ENCODE peak calls at places on chromosomes 16 and 17, in ten cellular contexts. One of them, this sample, is unnamed.
A peak's percentile ranks its signal among the peaks of the same experiment; 100 is the strongest.

GRCh38 chr16:14334366-14335105 is 263.4 kb downstream of the MRTFB start:
- DNase-seq in PC-3: no peak
- DNase-seq in activated B cell treated with CpG ODN at 0.5 μM for 24 hours: no peak
- DNase-seq in ascending aorta: no peak
- DNase-seq in coronary artery: no peak
- DNase-seq in GM10248: no peak
- DNase-seq in PC-9: no peak
- DNase-seq in cardiac fibroblast: peak; percentile 67
- DNase-seq in body of pancreas: no peak
- DNase-seq in HFF-Myc: peak; percentile 92
- DNase-seq in this sample: no peak

GRCh38 chr16:55035037-55035436 is 104.4 kb downstream of the IRX5 start:
- DNase-seq in PC-3: peak; percentile 3
- DNase-seq in activated B cell treated with CpG ODN at 0.5 μM for 24 hours: no peak
- DNase-seq in ascending aorta: peak; percentile 59
- DNase-seq in coronary artery: peak; percentile 60
- DNase-seq in GM10248: peak; percentile 45
- DNase-seq in PC-9: no peak
- DNase-seq in cardiac fibroblast: no peak
- DNase-seq in body of pancreas: peak; percentile 42
- DNase-seq in HFF-Myc: no peak
- DNase-seq in this sample: no peak

GRCh38 chr17:62933986-62934385 is 32.0 kb upstream of the TANC2 start:
- DNase-seq in PC-3: no peak
- DNase-seq in activated B cell treated with CpG ODN at 0.5 μM for 24 hours: no peak
- DNase-seq in ascending aorta: no peak
- DNase-seq in coronary artery: no peak
- DNase-seq in GM10248: no peak
- DNase-seq in PC-9: no peak
- DNase-seq in cardiac fibroblast: peak; percentile 66
- DNase-seq in body of pancreas: peak; percentile 11
- DNase-seq in HFF-Myc: no peak
- DNase-seq in this sample: peak; percentile 38

GRCh38 chr16:69465083-69465721 is 40.8 kb downstream of the CYB5B start:
- DNase-seq in PC-3: no peak
- DNase-seq in activated B cell treated with CpG ODN at 0.5 μM for 24 hours: no peak
- DNase-seq in ascending aorta: no peak
- DNase-seq in coronary artery: no peak
- DNase-seq in GM10248: peak; percentile 41
- DNase-seq in PC-9: no peak
- DNase-seq in cardiac fibroblast: peak; percentile 25
- DNase-seq in body of pancreas: no peak
- DNase-seq in HFF-Myc: no peak
- DNase-seq in this sample: no peak

GRCh38 chr16:57994778-57995177 is 5.7 kb downstream of the ZNF319 start:
- DNase-seq in PC-3: peak; percentile 37
- DNase-seq in activated B cell treated with CpG ODN at 0.5 μM for 24 hours: no peak
- DNase-seq in ascending aorta: peak; percentile 71
- DNase-seq in coronary artery: no peak
- DNase-seq in GM10248: peak; percentile 59
- DNase-seq in PC-9: peak; percentile 58
- DNase-seq in cardiac fibroblast: peak; percentile 39
- DNase-seq in body of pancreas: no peak
- DNase-seq in HFF-Myc: no peak
- DNase-seq in this sample: no peak

GRCh38 chr16:2270588-2271470 is 2.9 kb upstream of the RNPS1 start:
- DNase-seq in PC-3: no peak
- DNase-seq in activated B cell treated with CpG ODN at 0.5 μM for 24 hours: no peak
- DNase-seq in ascending aorta: no peak
- DNase-seq in coronary artery: no peak
- DNase-seq in GM10248: no peak
- DNase-seq in PC-9: no peak
- DNase-seq in cardiac fibroblast: no peak
- DNase-seq in body of pancreas: no peak
- DNase-seq in HFF-Myc: no peak
- DNase-seq in this sample: no peak

GRCh38 chr17:5249615-5250014 is 15.0 kb upstream of the SCIMP start:
- DNase-seq in PC-3: peak; percentile 77
- DNase-seq in activated B cell treated with CpG ODN at 0.5 μM for 24 hours: no peak
- DNase-seq in ascending aorta: peak; percentile 78
- DNase-seq in coronary artery: no peak
- DNase-seq in GM10248: peak; percentile 77
- DNase-seq in PC-9: peak; percentile 59
- DNase-seq in cardiac fibroblast: peak; percentile 89
- DNase-seq in body of pancreas: peak; percentile 63
- DNase-seq in HFF-Myc: peak; percentile 58
- DNase-seq in this sample: no peak

GRCh38 chr17:42112552-42113176 is at the start of gene DHX58:
- DNase-seq in PC-3: no peak
- DNase-seq in activated B cell treated with CpG ODN at 0.5 μM for 24 hours: peak; percentile 55
- DNase-seq in ascending aorta: peak; percentile 88
- DNase-seq in coronary artery: peak; percentile 86
- DNase-seq in GM10248: peak; percentile 93
- DNase-seq in PC-9: peak; percentile 64
- DNase-seq in cardiac fibroblast: peak; percentile 90
- DNase-seq in body of pancreas: peak; percentile 85
- DNase-seq in HFF-Myc: peak; percentile 66
- DNase-seq in this sample: no peak

GRCh38 chr17:50591338-50591737 is 30.8 kb downstream of the CACNA1G start:
- DNase-seq in PC-3: no peak
- DNase-seq in activated B cell treated with CpG ODN at 0.5 μM for 24 hours: no peak
- DNase-seq in ascending aorta: no peak
- DNase-seq in coronary artery: no peak
- DNase-seq in GM10248: no peak
- DNase-seq in PC-9: no peak
- DNase-seq in cardiac fibroblast: no peak
- DNase-seq in body of pancreas: no peak
- DNase-seq in HFF-Myc: no peak
- DNase-seq in this sample: no peak

GRCh38 chr16:76970087-76970744 is 220.8 kb upstream of the MON1B start:
- DNase-seq in PC-3: peak; percentile 65
- DNase-seq in activated B cell treated with CpG ODN at 0.5 μM for 24 hours: no peak
- DNase-seq in ascending aorta: no peak
- DNase-seq in coronary artery: no peak
- DNase-seq in GM10248: no peak
- DNase-seq in PC-9: no peak
- DNase-seq in cardiac fibroblast: peak; percentile 22
- DNase-seq in body of pancreas: no peak
- DNase-seq in HFF-Myc: no peak
- DNase-seq in this sample: no peak

GRCh38 chr16:14427371-14427948 is 202.6 kb downstream of the PARN start:
- DNase-seq in PC-3: peak; percentile 16
- DNase-seq in activated B cell treated with CpG ODN at 0.5 μM for 24 hours: no peak
- DNase-seq in ascending aorta: no peak
- DNase-seq in coronary artery: no peak
- DNase-seq in GM10248: no peak
- DNase-seq in PC-9: peak; percentile 86
- DNase-seq in cardiac fibroblast: no peak
- DNase-seq in body of pancreas: no peak
- DNase-seq in HFF-Myc: no peak
- DNase-seq in this sample: no peak

GRCh38 chr16:48583075-48584065 is 26.6 kb downstream of the N4BP1 start:
- DNase-seq in PC-3: no peak
- DNase-seq in activated B cell treated with CpG ODN at 0.5 μM for 24 hours: no peak
- DNase-seq in ascending aorta: no peak
- DNase-seq in coronary artery: no peak
- DNase-seq in GM10248: no peak
- DNase-seq in PC-9: no peak
- DNase-seq in cardiac fibroblast: no peak
- DNase-seq in body of pancreas: no peak
- DNase-seq in HFF-Myc: no peak
- DNase-seq in this sample: no peak

GRCh38 chr17:68383443-68384321 is 73.6 kb downstream of the WIPI1 start:
- DNase-seq in PC-3: peak; percentile 37
- DNase-seq in activated B cell treated with CpG ODN at 0.5 μM for 24 hours: no peak
- DNase-seq in ascending aorta: no peak
- DNase-seq in coronary artery: no peak
- DNase-seq in GM10248: no peak
- DNase-seq in PC-9: no peak
- DNase-seq in cardiac fibroblast: peak; percentile 94
- DNase-seq in body of pancreas: no peak
- DNase-seq in HFF-Myc: peak; percentile 82
- DNase-seq in this sample: no peak

GRCh38 chr16:66923247-66923851 is 2.0 kb downstream of the RRAD start:
- DNase-seq in PC-3: no peak
- DNase-seq in activated B cell treated with CpG ODN at 0.5 μM for 24 hours: no peak
- DNase-seq in ascending aorta: peak; percentile 91
- DNase-seq in coronary artery: peak; percentile 89
- DNase-seq in GM10248: no peak
- DNase-seq in PC-9: no peak
- DNase-seq in cardiac fibroblast: peak; percentile 80
- DNase-seq in body of pancreas: no peak
- DNase-seq in HFF-Myc: no peak
- DNase-seq in this sample: no peak

GRCh38 chr16:49617016-49617569 is 238.8 kb downstream of the ZNF423 start:
- DNase-seq in PC-3: no peak
- DNase-seq in activated B cell treated with CpG ODN at 0.5 μM for 24 hours: no peak
- DNase-seq in ascending aorta: peak; percentile 46
- DNase-seq in coronary artery: peak; percentile 61
- DNase-seq in GM10248: no peak
- DNase-seq in PC-9: no peak
- DNase-seq in cardiac fibroblast: no peak
- DNase-seq in body of pancreas: no peak
- DNase-seq in HFF-Myc: no peak
- DNase-seq in this sample: peak; percentile 73

GRCh38 chr16:76943936-76944335 is 247.1 kb upstream of the MON1B start:
- DNase-seq in PC-3: no peak
- DNase-seq in activated B cell treated with CpG ODN at 0.5 μM for 24 hours: no peak
- DNase-seq in ascending aorta: no peak
- DNase-seq in coronary artery: no peak
- DNase-seq in GM10248: no peak
- DNase-seq in PC-9: no peak
- DNase-seq in cardiac fibroblast: peak; percentile 27
- DNase-seq in body of pancreas: no peak
- DNase-seq in HFF-Myc: no peak
- DNase-seq in this sample: no peak

GRCh38 chr17:29597361-29598172 is 4.6 kb downstream of the ANKRD13B start:
- DNase-seq in PC-3: no peak
- DNase-seq in activated B cell treated with CpG ODN at 0.5 μM for 24 hours: no peak
- DNase-seq in ascending aorta: no peak
- DNase-seq in coronary artery: no peak
- DNase-seq in GM10248: no peak
- DNase-seq in PC-9: peak; percentile 1
- DNase-seq in cardiac fibroblast: no peak
- DNase-seq in body of pancreas: no peak
- DNase-seq in HFF-Myc: no peak
- DNase-seq in this sample: no peak

GRCh38 chr17:15657868-15658775 is 26.0 kb downstream of the TRIM16 start:
- DNase-seq in PC-3: peak; percentile 98
- DNase-seq in activated B cell treated with CpG ODN at 0.5 μM for 24 hours: no peak
- DNase-seq in ascending aorta: no peak
- DNase-seq in coronary artery: no peak
- DNase-seq in GM10248: no peak
- DNase-seq in PC-9: peak; percentile 97
- DNase-seq in cardiac fibroblast: no peak
- DNase-seq in body of pancreas: no peak
- DNase-seq in HFF-Myc: no peak
- DNase-seq in this sample: no peak

GRCh38 chr17:57257213-57257873 is 1.0 kb downstream of the MSI2 start:
- DNase-seq in PC-3: no peak
- DNase-seq in activated B cell treated with CpG ODN at 0.5 μM for 24 hours: no peak
- DNase-seq in ascending aorta: no peak
- DNase-seq in coronary artery: no peak
- DNase-seq in GM10248: no peak
- DNase-seq in PC-9: no peak
- DNase-seq in cardiac fibroblast: no peak
- DNase-seq in body of pancreas: no peak
- DNase-seq in HFF-Myc: no peak
- DNase-seq in this sample: peak; percentile 19
- TF ChIP-seq CTCF in PC-3: no peak
- TF ChIP-seq CTCF in activated B cell treated with CpG ODN at 0.5 μM for 24 hours: no peak
- TF ChIP-seq CTCF in ascending aorta: no peak
- TF ChIP-seq CTCF in coronary artery: no peak
- TF ChIP-seq CTCF in GM10248: no peak
- TF ChIP-seq CTCF in PC-9: no peak
- TF ChIP-seq CTCF in cardiac fibroblast: no peak
- TF ChIP-seq CTCF in body of pancreas: no peak
- TF ChIP-seq CTCF in HFF-Myc: no peak
- TF ChIP-seq CTCF in this sample: no peak

DNA sequence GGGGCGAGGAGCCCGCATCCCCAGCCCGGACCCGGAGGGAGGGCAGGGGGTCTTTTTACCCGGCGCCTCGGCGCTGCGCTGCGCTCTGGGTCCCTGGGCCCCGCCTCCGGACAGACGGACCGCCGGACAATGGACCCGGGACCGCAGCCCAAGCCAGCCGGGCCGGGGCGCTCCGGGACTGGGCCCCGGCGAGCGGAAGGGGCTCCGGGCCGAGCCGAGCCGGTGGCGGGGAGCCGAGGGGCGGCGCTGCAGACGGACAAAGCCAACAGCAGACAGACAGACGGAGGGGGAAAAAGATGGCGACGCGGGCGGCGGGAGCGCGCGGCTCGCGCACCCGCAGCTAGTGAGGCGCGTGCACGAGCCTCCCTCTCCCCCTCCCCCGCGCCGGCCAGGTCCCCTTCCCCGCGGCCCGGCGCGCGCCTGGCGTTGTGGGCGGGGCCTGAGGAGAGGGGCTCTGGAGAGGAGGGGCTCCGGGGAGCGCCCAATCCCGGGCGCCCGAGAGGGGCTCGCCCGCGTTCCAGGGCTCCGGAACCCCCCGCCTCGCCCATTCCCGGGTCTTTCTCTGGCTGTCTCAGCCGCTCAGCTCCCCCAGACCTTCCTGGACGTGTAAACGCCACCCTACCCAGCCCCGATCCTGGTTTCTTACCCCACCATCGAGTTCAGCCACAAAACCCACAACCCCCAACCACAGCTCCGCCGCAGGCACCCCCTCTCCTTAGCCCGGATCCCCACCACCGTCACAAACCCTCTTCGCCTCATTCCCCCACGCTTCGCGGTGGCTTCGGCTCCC is at the start of gene ZNF821:
- DNase-seq in PC-3: peak; percentile 70
- DNase-seq in activated B cell treated with CpG ODN at 0.5 μM for 24 hours: peak; percentile 81
- DNase-seq in ascending aorta: peak; percentile 89
- DNase-seq in coronary artery: peak; percentile 83
- DNase-seq in GM10248: peak; percentile 86
- DNase-seq in PC-9: no peak
- DNase-seq in cardiac fibroblast: peak; percentile 79
- DNase-seq in body of pancreas: peak; percentile 79
- DNase-seq in HFF-Myc: peak; percentile 19
- DNase-seq in this sample: peak; percentile 93
- TF ChIP-seq CTCF in PC-3: peak; percentile 28
- TF ChIP-seq CTCF in activated B cell treated with CpG ODN at 0.5 μM for 24 hours: no peak
- TF ChIP-seq CTCF in ascending aorta: peak; percentile 16
- TF ChIP-seq CTCF in coronary artery: no peak
- TF ChIP-seq CTCF in GM10248: no peak
- TF ChIP-seq CTCF in PC-9: peak; percentile 57
- TF ChIP-seq CTCF in cardiac fibroblast: peak; percentile 23
- TF ChIP-seq CTCF in body of pancreas: peak; percentile 26
- TF ChIP-seq CTCF in HFF-Myc: no peak
- TF ChIP-seq CTCF in this sample: peak; percentile 23

GRCh38 chr17:72334205-72334604 is 213.4 kb downstream of the SOX9 start:
- DNase-seq in PC-3: no peak
- DNase-seq in activated B cell treated with CpG ODN at 0.5 μM for 24 hours: no peak
- DNase-seq in ascending aorta: no peak
- DNase-seq in coronary artery: no peak
- DNase-seq in GM10248: no peak
- DNase-seq in PC-9: no peak
- DNase-seq in cardiac fibroblast: peak; percentile 34
- DNase-seq in body of pancreas: no peak
- DNase-seq in HFF-Myc: no peak
- DNase-seq in this sample: no peak
- TF ChIP-seq CTCF in PC-3: no peak
- TF ChIP-seq CTCF in activated B cell treated with CpG ODN at 0.5 μM for 24 hours: no peak
- TF ChIP-seq CTCF in ascending aorta: no peak
- TF ChIP-seq CTCF in coronary artery: no peak
- TF ChIP-seq CTCF in GM10248: no peak
- TF ChIP-seq CTCF in PC-9: no peak
- TF ChIP-seq CTCF in cardiac fibroblast: peak; percentile 26
- TF ChIP-seq CTCF in body of pancreas: no peak
- TF ChIP-seq CTCF in HFF-Myc: no peak
- TF ChIP-seq CTCF in this sample: no peak

GRCh38 chr17:10357768-10358167 is 15.0 kb downstream of the MYH13 start:
- DNase-seq in PC-3: peak; percentile 4
- DNase-seq in activated B cell treated with CpG ODN at 0.5 μM for 24 hours: no peak
- DNase-seq in ascending aorta: no peak
- DNase-seq in coronary artery: no peak
- DNase-seq in GM10248: peak; percentile 50
- DNase-seq in PC-9: no peak
- DNase-seq in cardiac fibroblast: no peak
- DNase-seq in body of pancreas: no peak
- DNase-seq in HFF-Myc: no peak
- DNase-seq in this sample: no peak
- TF ChIP-seq CTCF in PC-3: peak; percentile 56
- TF ChIP-seq CTCF in activated B cell treated with CpG ODN at 0.5 μM for 24 hours: no peak
- TF ChIP-seq CTCF in ascending aorta: no peak
- TF ChIP-seq CTCF in coronary artery: no peak
- TF ChIP-seq CTCF in GM10248: peak; percentile 50
- TF ChIP-seq CTCF in PC-9: peak; percentile 40
- TF ChIP-seq CTCF in cardiac fibroblast: peak; percentile 42
- TF ChIP-seq CTCF in body of pancreas: peak; percentile 24
- TF ChIP-seq CTCF in HFF-Myc: peak; percentile 60
- TF ChIP-seq CTCF in this sample: peak; percentile 36

This sample was measured in osteocyte.